ENCODE peak calls at places on chromosomes 11 and 22, in six cellular contexts. A is left ventricle myocardium inferior; Z is prostate gland; M is stimulated activated CD8-positive, alpha-beta memory T cell treated with anti-CD3 and anti-CD28 coated beads, Interleukin-15, amount 100 ng/mL, for 24 hours; C is GM19239; I is GM06990. T is an unnamed sample.

GRCh38 chr11:125315088-125315740 is 150.7 kb downstream of the PKNOX2 start:
- DNase-seq in A (peak; percentile 70), Z (no peak), M (no peak), C (no peak), I (no peak), T (no peak)

GRCh38 chr22:28761449-28761755 is 11.1 kb upstream of the CCDC117 start:
- DNase-seq in A (no peak), Z (no peak), M (no peak), C (no peak), I (no peak), T (no peak)

GRCh38 chr11:73907191-73907590 is 30.4 kb downstream of the PAAF1 start:
- DNase-seq in A (no peak), Z (no peak), M (no peak), C (no peak), I (no peak), T (peak; percentile 63)

GRCh38 chr11:117366183-117366582 is 38.5 kb downstream of the CEP164 start:
- DNase-seq in A (no peak), Z (no peak), M (no peak), C (no peak), I (no peak), T (no peak)

GRCh38 chr22:50136431-50137047 is 34.0 kb upstream of the PANX2 start:
- DNase-seq in A (no peak), Z (peak; percentile 57), M (no peak), C (no peak), I (no peak), T (no peak)

GRCh38 chr11:34148504-34149165 is 43.2 kb downstream of the NAT10 start:
- DNase-seq in A (no peak), Z (no peak), M (no peak), C (no peak), I (no peak), T (peak; percentile 51)

GRCh38 chr11:126129681-126130671 is 67.3 kb upstream of the CDON start:
- DNase-seq in A (no peak), Z (no peak), M (no peak), C (no peak), I (no peak), T (no peak)

GRCh38 chr11:97079244-97079643 is 689.4 kb downstream of the JRKL start:
- DNase-seq in A (no peak), Z (no peak), M (no peak), C (no peak), I (no peak), T (no peak)

GRCh38 chr11:65496304-65497140 is 2.3 kb upstream of the MALAT1 start:
- DNase-seq in A (no peak), Z (no peak), M (no peak), C (no peak), I (no peak), T (peak; percentile 55)

GRCh38 chr22:46652081-46652929 is 32.1 kb downstream of the GRAMD4 start:
- DNase-seq in A (peak; percentile 56), Z (no peak), M (no peak), C (no peak), I (no peak), T (no peak)

GRCh38 chr11:1927151-1928037 is 7.9 kb downstream of the TNNT3 start:
- DNase-seq in A (no peak), Z (no peak), M (no peak), C (no peak), I (no peak), T (no peak)

GRCh38 chr11:71467164-71467563 is 14.2 kb downstream of the NADSYN1 start:
- DNase-seq in A (no peak), Z (no peak), M (no peak), C (no peak), I (no peak), T (no peak)

GRCh38 chr11:6612816-6613136 is 760 bp upstream of the TAF10 start:
- DNase-seq in A (no peak), Z (no peak), M (no peak), C (no peak), I (no peak), T (no peak)

GRCh38 chr22:49997221-49997599 is 15.4 kb downstream of the IL17REL start:
- DNase-seq in A (no peak), Z (no peak), M (no peak), C (no peak), I (no peak), T (no peak)

GRCh38 chr11:83521647-83522596 is 235.8 kb upstream of the CCDC90B start:
- DNase-seq in A (no peak), Z (no peak), M (no peak), C (no peak), I (no peak), T (peak; percentile 11)

GRCh38 chr11:65390099-65390941 is 3.9 kb downstream of the FRMD8 start:
- DNase-seq in A (no peak), Z (no peak), M (no peak), C (no peak), I (no peak), T (no peak)

GRCh38 chr11:102813484-102813883 is 15.5 kb upstream of the MMP1 start:
- DNase-seq in A (no peak), Z (no peak), M (no peak), C (no peak), I (no peak), T (no peak)

GRCh38 chr11:124405611-124406010 is 6.8 kb upstream of the OR8B3 start:
- DNase-seq in A (no peak), Z (no peak), M (no peak), C (no peak), I (no peak), T (no peak)

GRCh38 chr22:44020981-44021380 is 3.1 kb upstream of the PARVB start:
- DNase-seq in A (no peak), Z (no peak), M (no peak), C (no peak), I (no peak), T (no peak)